ENCODE peak calls at places on chromosomes 1 and 21, in six cellular contexts. N is NCI-H1694, W is body of pancreas, Q is SK-N-SH, Z is H54, X is ELR. Y is an unnamed sample.

GRCh38 chr1:24903955-24904730 is 25.9 kb downstream of the RUNX3 start:
- DNase-seq in N (no peak), Q (no peak), X (no peak), Z (no peak), W (no peak), Y (no peak)

GRCh38 chr1:48470506-48470905 is 1.5 kb downstream of the SPATA6 start:
- DNase-seq in Q (no peak), Z (no peak), W (peak), X (no peak), N (no peak), Y (no peak)

GRCh38 chr1:212702672-212703071 is 3.0 kb upstream of the BATF3 start:
- DNase-seq in X (no peak), W (no peak), N (no peak), Z (no peak), Q (no peak), Y (no peak)

GRCh38 chr1:241488739-241489138 is 30.8 kb downstream of the FH start:
- DNase-seq in X (no peak), Q (no peak), N (no peak), W (no peak), Z (no peak), Y (no peak)

GRCh38 chr1:183873642-183874041 is 68.7 kb downstream of the RGL1 start:
- DNase-seq in X (no peak), Z (no peak), Q (no peak), W (no peak), N (no peak), Y (no peak)

GRCh38 chr1:209895709-209896108 is 42.3 kb upstream of the SYT14 start:
- DNase-seq in Q (no peak), X (peak), W (no peak), Z (no peak), N (no peak), Y (no peak)

GRCh38 chr21:38486221-38486620 is 12.1 kb downstream of the ERG start:
- DNase-seq in N (no peak), Q (no peak), Z (no peak), X (peak), W (no peak), Y (no peak)

GRCh38 chr1:15345711-15346355 is 63.9 kb upstream of the EFHD2 start:
- DNase-seq in X (peak), Q (no peak), Z (no peak), N (no peak), W (no peak), Y (no peak)

GRCh38 chr21:35953570-35953969 is 106.8 kb downstream of the SETD4 start:
- DNase-seq in Q (no peak), Z (no peak), X (no peak), N (no peak), W (no peak), Y (no peak)

GRCh38 chr1:184771190-184771691 is 16.6 kb upstream of the EDEM3 start:
- DNase-seq in X (no peak), N (no peak), Z (no peak), W (peak), Q (no peak), Y (peak)

GRCh38 chr21:45522381-45522780 is 19.9 kb downstream of the SLC19A1 start:
- DNase-seq in X (no peak), W (no peak), Z (no peak), N (no peak), Q (no peak), Y (no peak)